ENCODE peak calls at places on chromosome 19, in nine cellular contexts. One of them, this sample, is unnamed.

GRCh38 chr19:48501961-48502719 is 9.5 kb downstream of the LMTK3 start:
- DNase-seq in psoas muscle: no peak
- DNase-seq in neural progenitor cell: peak; percentile 99
- DNase-seq in pancreas: peak; percentile 97
- DNase-seq in right lobe of liver: peak; percentile 43
- DNase-seq in adrenal gland: peak; percentile 90
- DNase-seq in PC-3: peak; percentile 92
- DNase-seq in heart right ventricle: no peak
- DNase-seq in astrocyte: no peak
- DNase-seq in this sample: peak; percentile 98

GRCh38 chr19:30448386-30449130 is 76.4 kb downstream of the ZNF536 start:
- DNase-seq in psoas muscle: no peak
- DNase-seq in PC-3: no peak
- DNase-seq in pancreas: no peak
- DNase-seq in astrocyte: no peak
- DNase-seq in neural progenitor cell: peak; percentile 19
- DNase-seq in right lobe of liver: no peak
- DNase-seq in heart right ventricle: no peak
- DNase-seq in adrenal gland: no peak
- DNase-seq in this sample: no peak

GRCh38 chr19:27746691-27747380 is 1466.1 kb downstream of the UQCRFS1 start:
- DNase-seq in adrenal gland: no peak
- DNase-seq in right lobe of liver: peak; percentile 29
- DNase-seq in psoas muscle: peak; percentile 19
- DNase-seq in pancreas: peak; percentile 51
- DNase-seq in PC-3: peak; percentile 12
- DNase-seq in heart right ventricle: peak; percentile 56
- DNase-seq in astrocyte: peak; percentile 6
- DNase-seq in neural progenitor cell: peak; percentile 66
- DNase-seq in this sample: peak; percentile 20

GRCh38 chr19:3075605-3076431 is 13.5 kb upstream of the TLE5 start:
- DNase-seq in adrenal gland: no peak
- DNase-seq in astrocyte: no peak
- DNase-seq in right lobe of liver: peak; percentile 60
- DNase-seq in neural progenitor cell: peak; percentile 74
- DNase-seq in PC-3: peak; percentile 57
- DNase-seq in heart right ventricle: peak; percentile 70
- DNase-seq in psoas muscle: peak; percentile 53
- DNase-seq in pancreas: peak; percentile 85
- DNase-seq in this sample: peak; percentile 58

GRCh38 chr19:289651-290538 is 1.3 kb downstream of the PLPP2 start:
- DNase-seq in PC-3: no peak
- DNase-seq in psoas muscle: no peak
- DNase-seq in adrenal gland: peak; percentile 59
- DNase-seq in pancreas: peak; percentile 77
- DNase-seq in right lobe of liver: peak; percentile 28
- DNase-seq in astrocyte: peak; percentile 24
- DNase-seq in neural progenitor cell: no peak
- DNase-seq in heart right ventricle: no peak
- DNase-seq in this sample: no peak

GRCh38 chr19:604355-604754 is 14.7 kb downstream of the HCN2 start:
- DNase-seq in astrocyte: no peak
- DNase-seq in right lobe of liver: no peak
- DNase-seq in pancreas: peak; percentile 51
- DNase-seq in neural progenitor cell: no peak
- DNase-seq in PC-3: no peak
- DNase-seq in adrenal gland: no peak
- DNase-seq in psoas muscle: no peak
- DNase-seq in heart right ventricle: no peak
- DNase-seq in this sample: no peak

GRCh38 chr19:21098291-21098690 is 16.3 kb downstream of the ZNF714 start:
- DNase-seq in adrenal gland: no peak
- DNase-seq in heart right ventricle: no peak
- DNase-seq in pancreas: no peak
- DNase-seq in astrocyte: no peak
- DNase-seq in right lobe of liver: no peak
- DNase-seq in neural progenitor cell: no peak
- DNase-seq in psoas muscle: no peak
- DNase-seq in PC-3: no peak
- DNase-seq in this sample: no peak

GRCh38 chr19:10295305-10295846 is 5.6 kb downstream of the ICAM5 start:
- DNase-seq in heart right ventricle: peak; percentile 44
- DNase-seq in PC-3: no peak
- DNase-seq in neural progenitor cell: peak; percentile 46
- DNase-seq in psoas muscle: no peak
- DNase-seq in astrocyte: no peak
- DNase-seq in pancreas: peak; percentile 66
- DNase-seq in adrenal gland: no peak
- DNase-seq in right lobe of liver: peak; percentile 46
- DNase-seq in this sample: peak; percentile 57

DNA sequence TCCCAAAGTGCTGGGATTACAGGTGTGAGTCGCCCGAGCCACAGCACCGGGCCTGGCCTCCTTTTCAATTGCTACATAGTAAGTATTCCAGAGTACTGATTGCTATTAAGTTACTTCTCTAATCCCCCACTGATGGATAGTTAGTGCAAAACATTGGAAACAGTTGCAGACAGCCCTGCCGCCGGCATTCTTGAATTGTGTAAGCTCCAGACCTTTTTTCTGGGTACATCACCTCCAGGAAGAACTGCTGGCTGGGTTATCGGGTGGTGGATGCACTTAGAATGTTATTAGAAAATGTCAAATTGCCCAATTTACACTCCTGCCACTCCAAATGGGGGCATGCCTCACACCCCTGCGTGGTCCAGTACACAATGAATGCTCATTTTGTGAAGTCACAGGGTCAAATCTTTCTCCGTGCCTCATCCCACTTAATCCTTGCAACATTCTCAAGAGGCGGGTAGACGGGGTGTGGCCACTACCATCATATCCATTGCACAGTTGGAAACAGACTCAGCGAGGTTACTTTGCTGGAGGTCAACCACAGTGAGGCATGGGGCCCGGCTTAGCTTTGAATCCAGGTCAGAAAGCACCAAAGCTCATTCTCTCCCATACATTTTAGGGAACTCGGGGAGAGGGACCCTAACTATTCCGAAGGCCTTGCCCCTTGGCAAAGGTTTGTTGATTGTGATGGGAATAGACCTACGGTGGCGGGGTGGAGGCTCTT is 1.0 kb upstream of the KDM4B start:
- DNase-seq in PC-3: peak; percentile 18
- DNase-seq in astrocyte: no peak
- DNase-seq in heart right ventricle: no peak
- DNase-seq in neural progenitor cell: peak; percentile 27
- DNase-seq in right lobe of liver: no peak
- DNase-seq in psoas muscle: no peak
- DNase-seq in pancreas: no peak
- DNase-seq in adrenal gland: no peak
- DNase-seq in this sample: no peak
- TF ChIP-seq CTCF in PC-3: no peak
- TF ChIP-seq CTCF in astrocyte: no peak
- TF ChIP-seq CTCF in heart right ventricle: no peak
- TF ChIP-seq CTCF in neural progenitor cell: no peak
- TF ChIP-seq CTCF in right lobe of liver: no peak
- TF ChIP-seq CTCF in psoas muscle: no peak
- TF ChIP-seq CTCF in pancreas: no peak
- TF ChIP-seq CTCF in adrenal gland: no peak
- TF ChIP-seq CTCF in this sample: no peak

GRCh38 chr19:12578641-12579040 is 27.4 kb upstream of the ZNF564 start:
- DNase-seq in PC-3: no peak
- DNase-seq in pancreas: no peak
- DNase-seq in heart right ventricle: no peak
- DNase-seq in astrocyte: no peak
- DNase-seq in adrenal gland: no peak
- DNase-seq in neural progenitor cell: no peak
- DNase-seq in psoas muscle: no peak
- DNase-seq in right lobe of liver: no peak
- DNase-seq in this sample: no peak
- H3K36me3 ChIP-seq in PC-3: peaks cover 38% of the 10 kb centered on the region
- H3K36me3 ChIP-seq in pancreas: peaks cover 8% of the 10 kb centered on the region
- H3K36me3 ChIP-seq in heart right ventricle: peaks cover 23% of the 10 kb centered on the region
- H3K36me3 ChIP-seq in astrocyte: peaks cover 20% of the 10 kb centered on the region
- H3K36me3 ChIP-seq in adrenal gland: no peaks in the 10 kb centered on the region
- H3K36me3 ChIP-seq in neural progenitor cell: peaks cover 27% of the 10 kb centered on the region
- H3K36me3 ChIP-seq in psoas muscle: peaks cover 15% of the 10 kb centered on the region
- H3K36me3 ChIP-seq in right lobe of liver: peaks cover 25% of the 10 kb centered on the region
- H3K36me3 ChIP-seq in this sample: peaks cover 25% of the 10 kb centered on the region

GRCh38 chr19:8338835-8339234 is 4.2 kb downstream of the KANK3 start:
- DNase-seq in astrocyte: no peak
- DNase-seq in right lobe of liver: no peak
- DNase-seq in neural progenitor cell: no peak
- DNase-seq in pancreas: peak; percentile 3
- DNase-seq in PC-3: no peak
- DNase-seq in heart right ventricle: no peak
- DNase-seq in psoas muscle: no peak
- DNase-seq in adrenal gland: no peak
- DNase-seq in this sample: no peak

GRCh38 chr19:8337728-8338127 is 5.3 kb downstream of the KANK3 start:
- DNase-seq in adrenal gland: no peak
- DNase-seq in heart right ventricle: no peak
- DNase-seq in pancreas: peak; percentile 18
- DNase-seq in right lobe of liver: no peak
- DNase-seq in neural progenitor cell: no peak
- DNase-seq in psoas muscle: no peak
- DNase-seq in PC-3: no peak
- DNase-seq in astrocyte: no peak
- DNase-seq in this sample: no peak

GRCh38 chr19:8342684-8343482 is at the start of gene KANK3:
- DNase-seq in heart right ventricle: peak; percentile 100
- DNase-seq in PC-3: peak; percentile 99
- DNase-seq in psoas muscle: peak; percentile 95
- DNase-seq in adrenal gland: peak; percentile 98
- DNase-seq in pancreas: peak; percentile 98
- DNase-seq in astrocyte: peak; percentile 92
- DNase-seq in right lobe of liver: peak; percentile 99
- DNase-seq in neural progenitor cell: peak; percentile 97
- DNase-seq in this sample: peak; percentile 98

GRCh38 chr19:8342316-8342683 is 762 bp downstream of the KANK3 start:
- DNase-seq in pancreas: peak; percentile 72
- DNase-seq in adrenal gland: no peak
- DNase-seq in astrocyte: no peak
- DNase-seq in psoas muscle: no peak
- DNase-seq in neural progenitor cell: no peak
- DNase-seq in PC-3: no peak
- DNase-seq in right lobe of liver: no peak
- DNase-seq in heart right ventricle: no peak
- DNase-seq in this sample: no peak

DNA sequence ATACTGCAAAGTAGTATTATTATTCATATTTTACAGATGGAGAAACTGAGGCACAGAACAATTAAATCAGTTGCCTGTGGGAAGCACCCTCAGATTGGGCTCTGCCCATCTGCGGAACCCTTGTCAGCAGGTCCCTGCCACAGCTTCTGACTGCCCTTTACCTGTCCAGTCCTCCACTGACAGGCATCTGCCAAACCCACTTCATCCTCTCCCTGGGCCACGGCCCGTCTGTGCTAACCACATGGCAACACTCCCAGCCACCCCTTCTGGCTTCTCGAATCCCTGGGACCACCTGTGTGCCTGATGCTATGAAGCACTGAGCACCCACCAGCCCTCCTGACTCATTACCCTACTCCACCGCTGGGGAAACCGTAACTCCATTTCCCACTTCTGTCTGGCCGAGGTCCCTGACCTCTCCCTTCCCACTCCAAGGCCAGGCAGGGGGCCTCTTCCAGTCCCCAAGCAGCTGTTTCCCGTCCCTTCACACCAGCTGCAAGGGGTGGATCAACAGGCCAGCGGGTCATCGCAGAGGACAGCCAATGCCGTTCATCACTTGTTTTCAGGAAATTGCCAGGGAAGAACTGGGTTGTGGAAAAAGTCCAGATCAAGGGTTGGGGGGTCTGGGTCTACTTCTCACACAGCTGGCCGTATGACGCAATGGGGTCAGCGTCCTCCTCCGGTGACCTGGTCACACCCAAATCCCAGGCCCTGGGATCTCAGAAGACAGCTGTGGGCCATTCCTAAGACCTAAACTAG is 2.5 kb downstream of the KANK3 start:
- DNase-seq in pancreas: peak; percentile 36
- DNase-seq in right lobe of liver: peak; percentile 73
- DNase-seq in astrocyte: no peak
- DNase-seq in heart right ventricle: peak; percentile 73
- DNase-seq in neural progenitor cell: peak; percentile 44
- DNase-seq in adrenal gland: peak; percentile 66
- DNase-seq in PC-3: no peak
- DNase-seq in psoas muscle: peak; percentile 33
- DNase-seq in this sample: no peak
- TF ChIP-seq CTCF in pancreas: no peak
- TF ChIP-seq CTCF in right lobe of liver: no peak
- TF ChIP-seq CTCF in astrocyte: no peak
- TF ChIP-seq CTCF in heart right ventricle: no peak
- TF ChIP-seq CTCF in neural progenitor cell: peak; percentile 25
- TF ChIP-seq CTCF in adrenal gland: no peak
- TF ChIP-seq CTCF in PC-3: no peak
- TF ChIP-seq CTCF in psoas muscle: no peak
- TF ChIP-seq CTCF in this sample: no peak

GRCh38 chr19:38838208-38838985 is 6.8 kb upstream of the ECH1 start:
- DNase-seq in PC-3: peak; percentile 94
- DNase-seq in heart right ventricle: no peak
- DNase-seq in astrocyte: no peak
- DNase-seq in adrenal gland: no peak
- DNase-seq in neural progenitor cell: no peak
- DNase-seq in right lobe of liver: peak; percentile 21
- DNase-seq in psoas muscle: no peak
- DNase-seq in pancreas: peak; percentile 63
- DNase-seq in this sample: no peak

GRCh38 chr19:38837656-38838121 is 6.1 kb upstream of the ECH1 start:
- DNase-seq in heart right ventricle: no peak
- DNase-seq in psoas muscle: no peak
- DNase-seq in adrenal gland: no peak
- DNase-seq in astrocyte: no peak
- DNase-seq in neural progenitor cell: no peak
- DNase-seq in PC-3: peak; percentile 92
- DNase-seq in right lobe of liver: peak; percentile 17
- DNase-seq in pancreas: peak; percentile 24
- DNase-seq in this sample: no peak

GRCh38 chr19:38836438-38837303 is 5.1 kb upstream of the ECH1 start:
- DNase-seq in pancreas: peak; percentile 58
- DNase-seq in adrenal gland: no peak
- DNase-seq in right lobe of liver: no peak
- DNase-seq in PC-3: no peak
- DNase-seq in heart right ventricle: no peak
- DNase-seq in neural progenitor cell: no peak
- DNase-seq in astrocyte: no peak
- DNase-seq in psoas muscle: no peak
- DNase-seq in this sample: no peak

GRCh38 chr19:38838986-38839761 is 7.6 kb upstream of the ECH1 start:
- DNase-seq in neural progenitor cell: no peak
- DNase-seq in psoas muscle: no peak
- DNase-seq in right lobe of liver: no peak
- DNase-seq in heart right ventricle: no peak
- DNase-seq in PC-3: no peak
- DNase-seq in adrenal gland: no peak
- DNase-seq in astrocyte: no peak
- DNase-seq in pancreas: peak; percentile 21
- DNase-seq in this sample: no peak

DNA sequence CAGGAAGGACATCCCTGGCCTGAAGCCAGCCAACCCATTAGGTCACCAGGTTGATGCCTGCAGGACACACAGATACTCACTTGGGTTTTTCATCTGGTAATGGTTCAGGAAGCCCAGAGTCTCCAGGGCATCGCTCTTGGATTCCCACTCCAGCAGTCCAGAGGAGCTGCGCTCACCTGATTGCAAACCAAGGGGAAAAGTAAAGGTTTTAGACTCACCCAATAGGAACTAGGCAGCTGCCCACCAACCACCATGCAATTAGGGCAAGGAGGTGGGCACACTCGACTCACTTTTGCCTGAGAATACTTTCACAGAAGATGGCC is 5.7 kb upstream of the ECH1 start:
- DNase-seq in heart right ventricle: no peak
- DNase-seq in right lobe of liver: no peak
- DNase-seq in astrocyte: no peak
- DNase-seq in neural progenitor cell: no peak
- DNase-seq in psoas muscle: no peak
- DNase-seq in pancreas: no peak
- DNase-seq in PC-3: no peak
- DNase-seq in adrenal gland: no peak
- DNase-seq in this sample: no peak
- H3K36me3 ChIP-seq in heart right ventricle: peaks cover 62% of the 10 kb centered on the region
- H3K36me3 ChIP-seq in right lobe of liver: peaks cover 26% of the 10 kb centered on the region
- H3K36me3 ChIP-seq in astrocyte: peaks cover 64% of the 10 kb centered on the region
- H3K36me3 ChIP-seq in neural progenitor cell: peaks cover 9% of the 10 kb centered on the region
- H3K36me3 ChIP-seq in psoas muscle: peaks cover 16% of the 10 kb centered on the region
- H3K36me3 ChIP-seq in pancreas: peaks cover 3% of the 10 kb centered on the region
- H3K36me3 ChIP-seq in PC-3: peaks cover 41% of the 10 kb centered on the region
- H3K36me3 ChIP-seq in adrenal gland: no peaks in the 10 kb centered on the region
- H3K36me3 ChIP-seq in this sample: peaks cover 52% of the 10 kb centered on the region

This sample was measured in lung.